ENCODE peak calls at places on chromosomes 13 and 19, in seven cellular contexts. S is upper lobe of right lung, Y is fibroblast of pulmonary artery, G is H1, T is fibroblast of the aortic adventitia, R is transverse colon, Z is body of pancreas. V is an unnamed sample.

GRCh38 chr19:1064661-1065605 is 2.0 kb upstream of the ARHGAP45 start:
- DNase-seq in R (peak), G (no peak), S (peak), T (peak), Y (peak), Z (peak), V (no peak)

GRCh38 chr13:30256713-30257432 is 50.5 kb downstream of the KATNAL1 start:
- DNase-seq in Y (peak), T (peak), R (no peak), G (no peak), Z (no peak), S (no peak), V (peak)

GRCh38 chr19:45954132-45954531 is 19.5 kb downstream of the NOVA2 start:
- DNase-seq in G (no peak), Y (no peak), Z (no peak), T (peak), R (no peak), S (no peak), V (no peak)

GRCh38 chr19:9913237-9914000 is 22.9 kb downstream of the OLFM2 start:
- DNase-seq in T (no peak), Z (peak), S (peak), Y (no peak), R (peak), G (no peak), V (no peak)

GRCh38 chr13:110989331-110989730 is 74.5 kb upstream of the ANKRD10 start:
- DNase-seq in G (no peak), T (no peak), S (no peak), Z (no peak), Y (no peak), R (no peak), V (no peak)

GRCh38 chr19:55667006-55667381 is 8.0 kb upstream of the EPN1 start:
- DNase-seq in R (no peak), Z (no peak), Y (no peak), S (no peak), G (no peak), T (no peak), V (no peak)

GRCh38 chr19:18021121-18021755 is 13.3 kb downstream of the ARRDC2 start:
- DNase-seq in Y (peak), S (peak), G (no peak), T (peak), Z (peak), R (peak), V (peak)

GRCh38 chr13:46559272-46559805 is 6.4 kb downstream of the LRCH1 start:
- DNase-seq in S (no peak), Y (peak), Z (no peak), G (no peak), T (peak), R (no peak), V (no peak)

GRCh38 chr19:17234911-17235617 is 9.0 kb downstream of the OCEL1 start:
- DNase-seq in S (no peak), G (no peak), Y (peak), T (peak), R (peak), Z (peak), V (no peak)

GRCh38 chr19:10625003-10625761 is at the start of gene SLC44A2:
- DNase-seq in Z (peak), G (no peak), R (peak), T (peak), S (peak), Y (peak), V (no peak)

GRCh38 chr19:51994048-51994644 is 7.5 kb upstream of the ZNF350 start:
- DNase-seq in T (peak), R (no peak), Z (no peak), S (no peak), G (no peak), Y (peak), V (no peak)

GRCh38 chr19:19866599-19867248 is 1.0 kb downstream of the ZNF253 start:
- DNase-seq in S (peak), G (peak), T (no peak), Z (peak), R (peak), Y (peak), V (no peak)

GRCh38 chr19:6888967-6889366 is 1.6 kb downstream of the ADGRE1 start:
- DNase-seq in Z (no peak), Y (no peak), S (no peak), T (no peak), G (no peak), R (no peak), V (no peak)

GRCh38 chr19:6890421-6890913 is 3.1 kb downstream of the ADGRE1 start:
- DNase-seq in S (no peak), Z (no peak), R (no peak), T (no peak), Y (no peak), G (no peak), V (no peak)

GRCh38 chr19:6890938-6891337 is 3.6 kb downstream of the ADGRE1 start:
- DNase-seq in T (no peak), Y (no peak), G (no peak), S (no peak), Z (no peak), R (no peak), V (no peak)

GRCh38 chr19:6891761-6892385 is 4.5 kb downstream of the ADGRE1 start:
- DNase-seq in S (no peak), T (no peak), G (no peak), Z (no peak), Y (no peak), R (no peak), V (no peak)

GRCh38 chr19:6894313-6894712 is 6.9 kb downstream of the ADGRE1 start:
- DNase-seq in G (no peak), T (no peak), Y (no peak), Z (no peak), S (no peak), R (no peak), V (no peak)
- H3K4me3 ChIP-seq in G (no peak), T (no peak), Y (no peak), Z (no peak), S (no peak), R (no peak), V (no peak)

DNA sequence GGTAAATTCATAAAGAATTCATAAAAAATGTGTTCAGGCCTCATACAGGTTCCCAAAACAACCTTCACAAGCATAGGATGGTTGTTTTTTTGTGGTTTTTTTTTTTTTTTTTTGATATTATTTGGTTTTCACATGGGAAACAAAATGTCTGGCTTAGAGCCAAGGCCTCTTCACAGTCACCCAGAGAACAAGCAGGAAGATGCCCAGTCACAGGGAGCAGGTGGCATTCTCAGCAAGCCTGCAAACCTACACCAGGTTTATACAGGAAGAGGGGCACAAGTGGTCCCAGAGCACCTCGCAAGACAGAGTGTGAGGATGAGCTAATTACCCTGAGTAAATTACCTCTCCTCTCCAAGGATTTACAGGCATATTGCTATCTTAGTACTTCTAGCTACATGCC is 1375.7 kb downstream of the EFNB2 start:
- DNase-seq in R (no peak), S (no peak), Y (no peak), Z (no peak), G (no peak), T (no peak), V (no peak)
- H3K4me3 ChIP-seq in R (no peak), S (no peak), Y (no peak), Z (no peak), G (no peak), T (no peak), V (no peak)

GRCh38 chr19:49430172-49430677 is 5.0 kb downstream of the GFY start:
- DNase-seq in Y (no peak), T (no peak), R (no peak), G (no peak), S (no peak), Z (no peak), V (no peak)

GRCh38 chr19:49428547-49429451 is 3.6 kb downstream of the GFY start:
- DNase-seq in S (no peak), R (no peak), Z (no peak), G (no peak), Y (no peak), T (no peak), V (no peak)

GRCh38 chr19:49425922-49426592 is 869 bp downstream of the GFY start:
- DNase-seq in G (peak), Y (no peak), Z (no peak), R (no peak), S (no peak), T (no peak), V (no peak)

GRCh38 chr19:49427339-49427738 is 2.2 kb downstream of the GFY start:
- DNase-seq in R (no peak), G (no peak), S (no peak), T (no peak), Y (no peak), Z (no peak), V (no peak)

DNA sequence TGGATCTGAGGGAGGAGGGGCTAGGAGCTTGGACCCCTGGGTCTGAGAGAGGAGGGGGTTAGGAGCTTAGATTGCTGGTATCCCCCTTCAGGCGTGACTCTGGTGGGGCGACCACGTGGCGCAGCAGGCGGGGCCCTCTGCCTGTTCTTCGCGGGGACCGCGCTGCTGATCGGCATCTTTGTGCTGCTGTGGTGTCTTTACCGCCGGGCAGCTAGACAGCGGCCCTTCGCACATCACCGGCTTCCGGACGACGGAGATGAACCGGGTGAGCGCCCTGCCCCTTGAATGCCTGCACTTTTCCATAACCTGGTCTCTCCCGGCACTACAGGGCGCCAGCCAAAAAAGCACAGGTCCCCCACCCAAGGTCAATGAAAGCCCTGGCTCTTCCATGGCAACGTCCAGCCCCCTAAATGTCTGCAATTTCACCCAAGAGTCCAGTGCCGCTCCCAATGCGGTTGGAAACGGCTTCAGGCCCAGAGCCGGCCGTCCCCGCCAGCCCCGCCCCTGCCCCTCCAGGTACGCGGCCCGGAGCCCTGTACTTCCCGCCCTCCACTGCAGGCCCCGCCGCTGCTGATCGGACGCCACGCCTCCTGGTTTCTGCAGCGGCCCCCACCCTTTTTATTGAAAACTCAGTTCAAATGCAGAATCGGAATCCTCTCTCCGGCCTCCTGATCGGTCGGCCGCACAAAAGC is 2.8 kb downstream of the GFY start:
- DNase-seq in T (no peak), R (no peak), Z (no peak), Y (no peak), G (no peak), S (no peak), V (no peak)
- H3K4me3 ChIP-seq in T (no peak), R (no peak), Z (no peak), Y (no peak), G (peak), S (no peak), V (no peak)

GRCh38 chr19:40225440-40226305 is 816 bp downstream of the CCNP start:
- DNase-seq in R (no peak), G (no peak), T (peak), Z (no peak), S (no peak), Y (no peak), V (no peak)
- H3K4me3 ChIP-seq in R (peak), G (peak), T (peak), Z (no peak), S (peak), Y (peak), V (peak)

DNA sequence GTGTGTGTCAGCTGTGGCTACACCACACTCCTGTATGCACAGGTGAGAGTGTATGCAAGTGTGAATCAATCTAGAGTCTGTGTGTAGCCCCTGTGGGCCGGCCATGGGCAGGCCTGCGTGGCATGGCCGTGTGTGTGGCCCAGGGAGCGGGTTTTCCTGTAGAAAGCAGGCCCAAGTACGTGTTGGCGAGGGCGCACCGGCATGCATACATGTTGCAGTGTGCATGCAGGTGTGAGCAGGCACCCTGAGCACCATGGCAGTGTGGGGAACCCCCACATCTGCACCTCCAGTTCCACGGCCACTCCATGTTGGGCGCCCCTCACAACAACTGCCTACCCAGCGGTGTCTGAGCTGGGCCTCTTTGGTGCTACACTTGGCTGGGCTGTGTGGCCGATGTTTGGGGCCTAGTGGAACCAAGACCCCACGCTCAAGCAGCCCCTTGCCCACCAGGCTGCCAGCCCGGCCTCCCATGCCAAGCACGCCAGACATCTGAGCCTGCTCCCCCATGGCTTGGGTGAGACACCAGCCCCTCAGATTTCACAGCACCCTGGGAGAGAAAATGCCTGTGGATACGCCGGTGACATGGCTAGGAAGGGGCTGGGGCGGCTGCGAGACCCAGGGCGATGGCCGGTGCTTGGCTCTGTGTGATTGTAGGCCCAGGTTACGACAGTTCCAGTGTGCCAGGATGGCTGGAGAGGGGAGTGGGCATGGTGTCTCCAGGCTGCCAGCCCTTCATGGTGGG is 2.1 kb downstream of the NFIX start:
- DNase-seq in Y (no peak), S (no peak), G (no peak), Z (no peak), T (no peak), R (no peak), V (no peak)
- H3K4me3 ChIP-seq in Y (peak), S (peak), G (no peak), Z (no peak), T (peak), R (peak), V (peak)

GRCh38 chr13:92012787-92013186 is 614.4 kb downstream of the GPC5 start:
- DNase-seq in Z (no peak), G (no peak), R (no peak), S (no peak), Y (no peak), T (no peak), V (no peak)
- H3K4me3 ChIP-seq in Z (no peak), G (no peak), R (no peak), S (no peak), Y (no peak), T (no peak), V (no peak)

GRCh38 chr19:44796701-44797115 is 12.2 kb upstream of the BCAM start:
- DNase-seq in T (no peak), S (no peak), G (no peak), Y (peak), Z (peak), R (no peak), V (no peak)
- H3K4me3 ChIP-seq in T (no peak), S (no peak), G (no peak), Y (no peak), Z (no peak), R (no peak), V (no peak)